ENCODE peak calls at places on chromosomes 6 and 20, in eight cellular contexts. One of them, this sample, is unnamed.

GRCh38 chr6:125983246-125983945 is 2.9 kb upstream of the TRMT11 start:
- DNase-seq in mammary epithelial cell: peak; percentile 20
- DNase-seq in H9: no peak
- DNase-seq in PC-3: peak; percentile 45
- DNase-seq in MM.1S: no peak
- DNase-seq in neural progenitor cell: no peak
- DNase-seq in hepatocyte: no peak
- DNase-seq in astrocyte: peak; percentile 86
- DNase-seq in this sample: peak; percentile 43

GRCh38 chr6:79586548-79586947 is 44.6 kb upstream of the SH3BGRL2 start:
- DNase-seq in astrocyte: no peak
- DNase-seq in H9: peak; percentile 36
- DNase-seq in mammary epithelial cell: peak; percentile 29
- DNase-seq in hepatocyte: peak; percentile 37
- DNase-seq in PC-3: peak; percentile 60
- DNase-seq in neural progenitor cell: peak; percentile 37
- DNase-seq in MM.1S: no peak
- DNase-seq in this sample: peak; percentile 48

GRCh38 chr6:154156135-154156948 is 117.3 kb downstream of the OPRM1 start:
- DNase-seq in astrocyte: peak; percentile 12
- DNase-seq in hepatocyte: peak; percentile 43
- DNase-seq in neural progenitor cell: peak; percentile 58
- DNase-seq in MM.1S: peak; percentile 49
- DNase-seq in PC-3: peak; percentile 33
- DNase-seq in H9: peak; percentile 83
- DNase-seq in mammary epithelial cell: no peak
- DNase-seq in this sample: peak; percentile 74

GRCh38 chr20:54514020-54514607 is 38.7 kb downstream of the DOK5 start:
- DNase-seq in astrocyte: no peak
- DNase-seq in H9: no peak
- DNase-seq in mammary epithelial cell: no peak
- DNase-seq in hepatocyte: no peak
- DNase-seq in MM.1S: no peak
- DNase-seq in PC-3: no peak
- DNase-seq in neural progenitor cell: no peak
- DNase-seq in this sample: no peak

GRCh38 chr20:41231136-41231535 is 86.4 kb downstream of the ZHX3 start:
- DNase-seq in hepatocyte: no peak
- DNase-seq in neural progenitor cell: no peak
- DNase-seq in PC-3: no peak
- DNase-seq in mammary epithelial cell: no peak
- DNase-seq in H9: no peak
- DNase-seq in MM.1S: no peak
- DNase-seq in astrocyte: no peak
- DNase-seq in this sample: no peak

GRCh38 chr20:11850901-11851300 is 66.8 kb upstream of the BTBD3 start:
- DNase-seq in MM.1S: no peak
- DNase-seq in astrocyte: peak; percentile 59
- DNase-seq in H9: no peak
- DNase-seq in neural progenitor cell: no peak
- DNase-seq in PC-3: peak; percentile 47
- DNase-seq in mammary epithelial cell: peak; percentile 90
- DNase-seq in hepatocyte: no peak
- DNase-seq in this sample: no peak

GRCh38 chr6:113489946-113490345 is 367.2 kb upstream of the MARCKS start:
- DNase-seq in hepatocyte: no peak
- DNase-seq in PC-3: no peak
- DNase-seq in mammary epithelial cell: no peak
- DNase-seq in neural progenitor cell: no peak
- DNase-seq in astrocyte: no peak
- DNase-seq in H9: no peak
- DNase-seq in MM.1S: no peak
- DNase-seq in this sample: no peak

GRCh38 chr6:140043357-140043756 is 668.9 kb upstream of the CITED2 start:
- DNase-seq in H9: no peak
- DNase-seq in MM.1S: no peak
- DNase-seq in astrocyte: peak; percentile 98
- DNase-seq in mammary epithelial cell: peak; percentile 95
- DNase-seq in hepatocyte: peak; percentile 41
- DNase-seq in neural progenitor cell: no peak
- DNase-seq in PC-3: peak; percentile 92
- DNase-seq in this sample: peak; percentile 18

GRCh38 chr6:5665173-5665572 is 341.6 kb downstream of the NRN1 start:
- DNase-seq in neural progenitor cell: no peak
- DNase-seq in PC-3: no peak
- DNase-seq in H9: no peak
- DNase-seq in MM.1S: peak; percentile 42
- DNase-seq in hepatocyte: no peak
- DNase-seq in mammary epithelial cell: no peak
- DNase-seq in astrocyte: no peak
- DNase-seq in this sample: no peak

GRCh38 chr6:75486850-75487568 is 6.6 kb downstream of the FILIP1 start:
- DNase-seq in H9: no peak
- DNase-seq in PC-3: no peak
- DNase-seq in neural progenitor cell: no peak
- DNase-seq in mammary epithelial cell: no peak
- DNase-seq in astrocyte: no peak
- DNase-seq in MM.1S: no peak
- DNase-seq in hepatocyte: no peak
- DNase-seq in this sample: no peak

GRCh38 chr6:21593927-21594421 is 423 bp downstream of the SOX4 start:
- DNase-seq in mammary epithelial cell: no peak
- DNase-seq in PC-3: no peak
- DNase-seq in H9: no peak
- DNase-seq in neural progenitor cell: peak; percentile 70
- DNase-seq in MM.1S: peak; percentile 48
- DNase-seq in hepatocyte: peak; percentile 57
- DNase-seq in astrocyte: peak; percentile 65
- DNase-seq in this sample: peak; percentile 93

GRCh38 chr20:8667306-8667705 is 401.6 kb upstream of the PLCB4 start:
- DNase-seq in PC-3: no peak
- DNase-seq in MM.1S: no peak
- DNase-seq in H9: no peak
- DNase-seq in hepatocyte: no peak
- DNase-seq in mammary epithelial cell: no peak
- DNase-seq in astrocyte: no peak
- DNase-seq in neural progenitor cell: no peak
- DNase-seq in this sample: no peak

GRCh38 chr6:143691900-143692572 is 14.3 kb downstream of the PHACTR2 start:
- DNase-seq in hepatocyte: no peak
- DNase-seq in PC-3: no peak
- DNase-seq in mammary epithelial cell: no peak
- DNase-seq in H9: no peak
- DNase-seq in MM.1S: no peak
- DNase-seq in neural progenitor cell: peak; percentile 35
- DNase-seq in astrocyte: no peak
- DNase-seq in this sample: no peak

GRCh38 chr6:35487653-35488516 is 9.0 kb downstream of the TEAD3 start:
- DNase-seq in MM.1S: no peak
- DNase-seq in mammary epithelial cell: peak; percentile 52
- DNase-seq in neural progenitor cell: peak; percentile 34
- DNase-seq in astrocyte: peak; percentile 60
- DNase-seq in H9: peak; percentile 62
- DNase-seq in hepatocyte: peak; percentile 60
- DNase-seq in PC-3: peak; percentile 48
- DNase-seq in this sample: peak; percentile 94

GRCh38 chr6:129795261-129795660 is 65.9 kb downstream of the TMEM244 start:
- DNase-seq in MM.1S: no peak
- DNase-seq in hepatocyte: no peak
- DNase-seq in astrocyte: no peak
- DNase-seq in neural progenitor cell: no peak
- DNase-seq in mammary epithelial cell: no peak
- DNase-seq in H9: no peak
- DNase-seq in PC-3: no peak
- DNase-seq in this sample: no peak

GRCh38 chr6:169048185-169048584 is 205.5 kb downstream of the THBS2 start:
- DNase-seq in H9: no peak
- DNase-seq in hepatocyte: no peak
- DNase-seq in mammary epithelial cell: no peak
- DNase-seq in astrocyte: no peak
- DNase-seq in neural progenitor cell: no peak
- DNase-seq in MM.1S: no peak
- DNase-seq in PC-3: no peak
- DNase-seq in this sample: no peak

GRCh38 chr6:170308761-170309160 is 2.2 kb downstream of the FAM120B start:
- DNase-seq in hepatocyte: no peak
- DNase-seq in neural progenitor cell: peak; percentile 52
- DNase-seq in H9: no peak
- DNase-seq in astrocyte: no peak
- DNase-seq in mammary epithelial cell: no peak
- DNase-seq in PC-3: no peak
- DNase-seq in MM.1S: no peak
- DNase-seq in this sample: no peak

GRCh38 chr6:91485047-91485446 is 898.2 kb upstream of the MAP3K7 start:
- DNase-seq in PC-3: no peak
- DNase-seq in astrocyte: no peak
- DNase-seq in H9: no peak
- DNase-seq in mammary epithelial cell: no peak
- DNase-seq in neural progenitor cell: no peak
- DNase-seq in hepatocyte: no peak
- DNase-seq in MM.1S: no peak
- DNase-seq in this sample: no peak
- TF ChIP-seq CTCF in PC-3: no peak
- TF ChIP-seq CTCF in astrocyte: no peak
- TF ChIP-seq CTCF in H9: peak; percentile 16
- TF ChIP-seq CTCF in mammary epithelial cell: no peak
- TF ChIP-seq CTCF in neural progenitor cell: no peak
- TF ChIP-seq CTCF in hepatocyte: no peak
- TF ChIP-seq CTCF in MM.1S: no peak
- TF ChIP-seq CTCF in this sample: no peak

GRCh38 chr20:25320035-25320800 is 70.4 kb downstream of the ABHD12 start:
- DNase-seq in hepatocyte: no peak
- DNase-seq in MM.1S: no peak
- DNase-seq in neural progenitor cell: no peak
- DNase-seq in mammary epithelial cell: no peak
- DNase-seq in PC-3: no peak
- DNase-seq in H9: no peak
- DNase-seq in astrocyte: no peak
- DNase-seq in this sample: peak; percentile 23
- H3K4me2 ChIP-seq in hepatocyte: no peak overlapping the region
- H3K4me2 ChIP-seq in MM.1S: peak overlapping the region; percentile 77
- H3K4me2 ChIP-seq in neural progenitor cell: no peak overlapping the region
- H3K4me2 ChIP-seq in mammary epithelial cell: no peak overlapping the region
- H3K4me2 ChIP-seq in PC-3: no peak overlapping the region
- H3K4me2 ChIP-seq in H9: no peak overlapping the region
- H3K4me2 ChIP-seq in astrocyte: no peak overlapping the region
- H3K4me2 ChIP-seq in this sample: no peak overlapping the region

DNA sequence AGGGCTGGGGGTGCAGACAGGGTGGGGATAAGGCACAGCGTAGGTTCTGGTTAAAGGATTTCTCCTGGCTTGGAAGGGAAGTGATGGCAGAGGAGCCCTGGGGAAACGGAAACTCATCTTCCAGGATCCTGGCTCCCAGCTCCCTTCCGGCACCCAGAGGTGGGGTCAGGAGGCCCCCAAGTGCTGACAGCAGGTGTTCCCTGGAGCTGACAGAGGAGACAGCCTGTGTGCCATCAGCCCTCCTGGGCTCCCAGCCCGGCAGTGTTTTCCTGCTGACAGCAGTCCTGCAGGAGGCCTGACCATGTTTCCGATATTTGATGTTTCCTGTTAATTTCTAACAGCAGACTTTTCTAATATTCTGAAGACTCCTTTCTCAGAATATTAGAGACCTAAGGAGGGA is 277.3 kb downstream of the TAF4 start:
- DNase-seq in PC-3: no peak
- DNase-seq in H9: no peak
- DNase-seq in astrocyte: no peak
- DNase-seq in mammary epithelial cell: no peak
- DNase-seq in MM.1S: no peak
- DNase-seq in hepatocyte: no peak
- DNase-seq in neural progenitor cell: no peak
- DNase-seq in this sample: no peak
- H4K20me1 ChIP-seq in PC-3: no peaks in the 10 kb centered on the region
- H4K20me1 ChIP-seq in H9: no peaks in the 10 kb centered on the region
- H4K20me1 ChIP-seq in astrocyte: no peaks in the 10 kb centered on the region
- H4K20me1 ChIP-seq in mammary epithelial cell: no peaks in the 10 kb centered on the region
- H4K20me1 ChIP-seq in MM.1S: no peaks in the 10 kb centered on the region
- H4K20me1 ChIP-seq in hepatocyte: no peaks in the 10 kb centered on the region
- H4K20me1 ChIP-seq in neural progenitor cell: no peaks in the 10 kb centered on the region
- H4K20me1 ChIP-seq in this sample: no peaks in the 10 kb centered on the region

DNA sequence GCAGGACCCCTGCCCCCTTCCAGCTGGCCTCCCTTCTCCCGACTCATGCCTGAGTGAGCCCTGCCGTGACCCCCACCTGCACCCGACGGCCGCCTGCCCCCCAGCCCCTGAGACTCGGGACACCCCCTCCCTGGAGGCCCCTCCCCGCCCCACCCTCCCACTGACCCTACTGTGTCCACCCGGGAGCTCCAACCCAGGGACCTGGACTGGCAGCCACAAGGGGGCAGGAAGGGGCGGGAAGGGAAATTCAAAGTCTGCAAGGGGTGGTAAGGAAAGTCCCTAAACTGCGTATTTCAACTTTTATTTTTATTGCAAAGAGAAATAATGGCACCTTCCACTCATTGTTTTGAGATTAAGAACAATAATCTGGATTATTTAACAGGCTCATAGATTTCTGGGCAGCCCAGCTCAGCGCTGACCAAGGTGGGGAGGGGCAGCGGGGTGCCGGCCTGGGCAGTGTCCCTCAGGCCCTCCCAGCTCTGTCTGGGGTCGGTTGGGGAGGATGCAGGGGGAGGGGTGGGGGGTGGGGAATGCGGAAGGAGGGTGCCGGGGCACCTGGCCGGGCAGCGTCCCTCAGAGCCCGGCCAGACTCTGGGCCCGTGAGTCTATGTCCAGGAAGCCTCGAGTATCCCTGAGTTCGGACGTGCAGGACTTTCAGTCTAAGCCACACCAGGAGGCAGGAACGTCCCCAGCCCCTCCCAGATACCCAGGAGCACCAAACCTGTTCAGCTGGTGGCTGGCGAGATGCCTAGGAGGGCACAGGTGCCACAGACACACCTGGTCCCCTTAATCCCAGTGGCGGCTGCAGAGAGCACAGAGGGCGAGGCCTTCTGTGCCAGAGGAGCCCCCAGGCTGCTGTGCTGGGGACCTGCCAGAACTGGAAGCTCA is 1.3 kb upstream of the PTK6 start:
- DNase-seq in neural progenitor cell: no peak
- DNase-seq in mammary epithelial cell: no peak
- DNase-seq in astrocyte: no peak
- DNase-seq in hepatocyte: peak; percentile 57
- DNase-seq in H9: no peak
- DNase-seq in MM.1S: no peak
- DNase-seq in PC-3: peak; percentile 98
- DNase-seq in this sample: no peak
- TF ChIP-seq CTCF in neural progenitor cell: peak; percentile 33
- TF ChIP-seq CTCF in mammary epithelial cell: no peak
- TF ChIP-seq CTCF in astrocyte: no peak
- TF ChIP-seq CTCF in hepatocyte: no peak
- TF ChIP-seq CTCF in H9: no peak
- TF ChIP-seq CTCF in MM.1S: no peak
- TF ChIP-seq CTCF in PC-3: peak; percentile 21
- TF ChIP-seq CTCF in this sample: no peak

GRCh38 chr6:48736486-48737206 is 625.6 kb upstream of the PTCHD4 start:
- DNase-seq in neural progenitor cell: no peak
- DNase-seq in astrocyte: peak; percentile 89
- DNase-seq in PC-3: peak; percentile 94
- DNase-seq in MM.1S: no peak
- DNase-seq in hepatocyte: no peak
- DNase-seq in mammary epithelial cell: peak; percentile 1
- DNase-seq in H9: no peak
- DNase-seq in this sample: peak; percentile 85
- H3K4me2 ChIP-seq in neural progenitor cell: no peak overlapping the region
- H3K4me2 ChIP-seq in astrocyte: peak overlapping the region; percentile 63
- H3K4me2 ChIP-seq in PC-3: peak overlapping the region; percentile 73
- H3K4me2 ChIP-seq in MM.1S: no peak overlapping the region
- H3K4me2 ChIP-seq in hepatocyte: no peak overlapping the region
- H3K4me2 ChIP-seq in mammary epithelial cell: no peak overlapping the region
- H3K4me2 ChIP-seq in H9: no peak overlapping the region
- H3K4me2 ChIP-seq in this sample: peak overlapping the region; percentile 49